ENCODE peak calls at places on chromosomes 1 and 21, in four cellular contexts. O is NB4; W is CD8-positive, alpha-beta T cell; H is uterus. N is an unnamed sample.

GRCh38 chr1:196438324-196438723 is 169.9 kb downstream of the KCNT2 start:
- DNase-seq in O (no peak), W (no peak), H (no peak), N (no peak)

GRCh38 chr1:236534164-236534651 is 10.4 kb downstream of the LGALS8 start:
- DNase-seq in O (peak), W (no peak), H (no peak), N (peak)

GRCh38 chr1:10867138-10867721 is 70.8 kb upstream of the CASZ1 start:
- DNase-seq in O (peak), W (peak), H (peak), N (no peak)

GRCh38 chr1:231382426-231382825 is 39.7 kb downstream of the EGLN1 start:
- DNase-seq in O (no peak), W (no peak), H (no peak), N (no peak)

GRCh38 chr1:210293191-210293607 is 35.5 kb upstream of the HHAT start:
- DNase-seq in O (no peak), W (no peak), H (peak), N (peak)

GRCh38 chr1:228938248-228938891 is 203.1 kb downstream of the RHOU start:
- DNase-seq in O (peak), W (peak), H (no peak), N (peak)

GRCh38 chr1:109107785-109108184 is 6.1 kb upstream of the ELAPOR1 start:
- DNase-seq in O (no peak), W (no peak), H (no peak), N (no peak)

GRCh38 chr1:169245706-169246105 is 121.9 kb downstream of the NME7 start:
- DNase-seq in O (no peak), W (no peak), H (no peak), N (no peak)

GRCh38 chr1:187903223-187903622 is 1074.5 kb downstream of the PLA2G4A start:
- DNase-seq in O (no peak), W (no peak), H (no peak), N (no peak)

GRCh38 chr1:228733576-228733975 is 1.7 kb upstream of the RHOU start:
- DNase-seq in O (no peak), W (no peak), H (no peak), N (no peak)

GRCh38 chr1:227732586-227733308 is 2.4 kb downstream of the JMJD4 start:
- DNase-seq in O (no peak), W (no peak), H (no peak), N (no peak)

GRCh38 chr1:216183427-216183826 is 239.8 kb downstream of the USH2A start:
- DNase-seq in O (no peak), W (no peak), H (no peak), N (no peak)

GRCh38 chr1:19338323-19338762 is 26.2 kb downstream of the SLC66A1 start:
- DNase-seq in O (peak), W (no peak), H (no peak), N (no peak)

GRCh38 chr1:70980361-70980760 is 67.3 kb downstream of the PTGER3 start:
- DNase-seq in O (no peak), W (no peak), H (no peak), N (no peak)

GRCh38 chr1:86445919-86446318 is 21.9 kb downstream of the CLCA2 start:
- DNase-seq in O (no peak), W (no peak), H (no peak), N (no peak)

GRCh38 chr21:43702785-43703067 is 16.2 kb upstream of the PDXK start:
- DNase-seq in O (peak), W (no peak), H (no peak), N (no peak)

GRCh38 chr1:27292111-27292510 is 29.9 kb upstream of the TMEM222 start:
- DNase-seq in O (no peak), W (no peak), H (no peak), N (no peak)

GRCh38 chr21:20341431-20341830 is 656.8 kb upstream of the NCAM2 start:
- DNase-seq in O (no peak), W (no peak), H (no peak), N (no peak)

DNA sequence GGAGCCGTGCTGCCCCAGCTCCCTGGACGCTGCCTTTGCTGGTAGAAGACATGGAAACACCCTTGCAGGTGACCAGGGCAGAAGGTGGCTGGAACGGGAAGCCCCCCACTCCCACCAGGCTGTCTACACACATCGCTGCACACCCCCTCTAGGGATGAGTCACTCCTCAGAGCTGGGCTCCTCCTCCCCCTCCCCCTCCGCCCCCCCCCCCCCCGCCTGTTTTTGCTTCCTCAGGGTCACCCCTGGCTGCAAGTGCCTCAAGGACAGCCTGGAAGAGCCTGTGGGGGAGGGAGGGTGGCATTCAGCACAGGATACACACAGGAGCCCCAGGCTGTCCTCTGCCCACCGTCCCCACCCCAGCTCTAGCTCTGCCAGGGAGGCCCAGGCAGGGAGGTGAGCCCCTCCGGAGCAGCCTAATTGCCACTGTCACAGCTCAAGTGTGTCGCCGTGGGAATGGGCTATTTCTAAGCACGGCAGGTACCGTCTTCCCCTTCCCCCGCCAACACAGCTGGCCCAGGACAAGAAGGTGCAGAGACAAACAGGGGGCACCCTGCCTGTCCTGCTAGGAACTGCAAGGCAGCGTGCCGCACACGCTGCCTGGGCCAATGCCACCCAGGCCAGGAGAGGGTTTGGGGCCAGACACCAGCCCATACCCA is 2.5 kb downstream of the FNDC10 start:
- DNase-seq in O (peak), W (no peak), H (no peak), N (no peak)
- TF ChIP-seq CTCF in O (peak), W (no peak), H (no peak), N (peak)

GRCh38 chr1:182604835-182605164 is 611 bp upstream of the RGS16 start:
- DNase-seq in O (no peak), W (no peak), H (no peak), N (no peak)
- H3K4me3 ChIP-seq in O (peak), W (peak), H (peak), N (no peak)

GRCh38 chr1:52877554-52877953 is 35.0 kb downstream of the ZYG11A start:
- DNase-seq in O (no peak), W (no peak), H (no peak), N (no peak)
- TF ChIP-seq CTCF in O (no peak), W (no peak), H (no peak), N (no peak)

DNA sequence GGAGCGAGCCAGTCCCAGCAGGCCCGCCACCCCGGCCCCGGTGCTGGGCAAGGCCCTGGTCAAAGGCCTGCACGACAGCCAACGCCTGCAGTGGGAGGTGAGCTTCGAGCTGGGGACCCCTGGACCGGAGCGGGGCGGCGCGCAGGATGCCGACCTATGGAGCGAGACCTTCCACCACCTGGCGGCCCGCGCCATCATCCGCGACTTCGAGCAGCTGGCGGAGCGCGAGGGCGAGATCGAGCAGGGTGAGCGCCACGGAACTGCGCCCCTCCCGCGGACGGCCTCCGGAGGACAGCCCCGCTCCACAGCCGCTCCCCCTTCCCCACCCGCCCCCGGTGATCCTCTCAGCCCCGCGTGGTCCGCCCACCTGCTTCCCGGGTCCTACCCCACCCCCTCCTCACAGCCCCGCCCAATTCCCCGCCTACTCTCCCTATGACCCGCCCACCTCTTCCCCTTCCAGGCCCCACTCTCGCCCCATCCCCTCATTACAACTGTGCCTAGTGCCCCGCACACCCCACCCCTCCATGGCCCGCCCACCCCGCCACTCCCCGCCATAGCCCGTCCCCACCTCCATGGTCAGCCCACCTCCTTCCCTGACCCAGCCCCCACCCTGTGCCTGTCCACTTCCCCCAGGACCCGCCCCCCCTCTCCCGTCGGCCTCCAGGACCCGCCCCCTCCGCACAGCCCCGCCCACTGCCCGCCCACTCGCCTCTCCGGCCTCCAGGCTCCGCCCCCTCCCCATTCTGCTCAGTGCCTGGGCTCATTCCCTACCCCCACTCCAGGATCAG is 52.7 kb downstream of the VWA5B1 start:
- DNase-seq in O (no peak), W (no peak), H (no peak), N (no peak)
- H3K4me3 ChIP-seq in O (no peak), W (no peak), H (peak), N (no peak)